ENCODE peak calls at places on chromosomes 4 and X, in five cellular contexts. X is endodermal cell; B is small intestine; F is stimulated activated CD4-positive, alpha-beta T cell treated with anti-CD3 and anti-CD28 coated beads, Interleukin-15, amount 100 ng/mL, for 1 hour; S is natural killer cell. R is an unnamed sample.
A peak's percentile ranks its signal among the peaks of the same experiment; 100 is the strongest.

GRCh38 chrX:10043386-10043785 is 76.2 kb downstream of the CLDN34 start:
- DNase-seq in X (no peak), B (no peak), F (no peak), S (no peak), R (no peak)

GRCh38 chr4:126807132-126807531 is 825.6 kb upstream of the INTU start:
- DNase-seq in X (peak; percentile 36), B (no peak), F (no peak), S (no peak), R (no peak)

GRCh38 chr4:168489616-168490015 is 7.2 kb upstream of the PALLD start:
- DNase-seq in X (no peak), B (no peak), F (no peak), S (no peak), R (no peak)

GRCh38 chr4:25993564-25994185 is 79.7 kb downstream of the SMIM20 start:
- DNase-seq in X (peak; percentile 99), B (no peak), F (no peak), S (no peak), R (peak; percentile 40)

GRCh38 chrX:106436695-106437094 is 175.1 kb upstream of the RADX start:
- DNase-seq in X (no peak), B (no peak), F (no peak), S (no peak), R (no peak)

GRCh38 chrX:4850312-4850711 is 1136.9 kb upstream of the PRKX start:
- DNase-seq in X (no peak), B (no peak), F (no peak), S (no peak), R (no peak)

GRCh38 chr4:142595222-142595871 is 250.8 kb downstream of the INPP4B start:
- DNase-seq in X (no peak), B (no peak), F (no peak), S (no peak), R (no peak)

GRCh38 chr4:55184600-55185523 is 59.5 kb upstream of the KDR start:
- DNase-seq in X (peak; percentile 86), B (peak; percentile 50), F (no peak), S (no peak), R (no peak)

GRCh38 chr4:176925962-176926361 is 133.2 kb upstream of the VEGFC start:
- DNase-seq in X (no peak), B (no peak), F (no peak), S (no peak), R (peak; percentile 53)

GRCh38 chrX:30620980-30621716 is 32.1 kb upstream of the GK start:
- DNase-seq in X (no peak), B (no peak), F (no peak), S (no peak), R (peak; percentile 84)

GRCh38 chr4:123092603-123093002 is 170.2 kb upstream of the NUDT6 start:
- DNase-seq in X (no peak), B (no peak), F (no peak), S (no peak), R (no peak)

GRCh38 chr4:53015681-53016080 is 153.6 kb downstream of the RASL11B start:
- DNase-seq in X (peak; percentile 74), B (peak; percentile 6), F (no peak), S (no peak), R (peak; percentile 32)

GRCh38 chr4:26076000-26076587 is 162.1 kb downstream of the SMIM20 start:
- DNase-seq in X (no peak), B (no peak), F (no peak), S (no peak), R (peak; percentile 68)

GRCh38 chrX:20951016-20951795 is 423.0 kb upstream of the CNKSR2 start:
- DNase-seq in X (no peak), B (no peak), F (no peak), S (no peak), R (no peak)

GRCh38 chr4:181007751-181008150 is 1235.5 kb upstream of the TENM3 start:
- DNase-seq in X (no peak), B (no peak), F (no peak), S (no peak), R (no peak)

GRCh38 chr4:122788935-122789334 is 37.7 kb upstream of the FGF2 start:
- DNase-seq in X (no peak), B (no peak), F (no peak), S (no peak), R (no peak)

GRCh38 chr4:3145251-3145908 is 70.9 kb downstream of the HTT start:
- DNase-seq in X (no peak), B (no peak), F (no peak), S (no peak), R (no peak)

GRCh38 chr4:47837582-47838294 is at the start of gene CORIN:
- DNase-seq in X (peak; percentile 82), B (peak; percentile 15), F (peak; percentile 10), S (no peak), R (no peak)

GRCh38 chr4:45621926-45622325 is 501.9 kb downstream of the GABRG1 start:
- DNase-seq in X (no peak), B (peak; percentile 71), F (no peak), S (no peak), R (peak; percentile 94)